ENCODE peak calls at places on chromosomes 6 and 20, in five cellular contexts. One of them, this sample, is unnamed.
A peak's percentile ranks its signal among the peaks of the same experiment; 100 is the strongest.

GRCh38 chr20:22574545-22575086 is 9.8 kb downstream of the FOXA2 start:
- DNase-seq in tibial nerve: no peak
- DNase-seq in astrocyte: no peak
- DNase-seq in endodermal cell: peak; percentile 89
- DNase-seq in suprapubic skin: no peak
- DNase-seq in this sample: no peak

GRCh38 chr20:48826064-48826463 is 1.7 kb downstream of the PREX1 start:
- DNase-seq in tibial nerve: no peak
- DNase-seq in astrocyte: no peak
- DNase-seq in endodermal cell: peak; percentile 92
- DNase-seq in suprapubic skin: no peak
- DNase-seq in this sample: no peak

GRCh38 chr6:134196568-134197301 is 121.2 kb downstream of the SGK1 start:
- DNase-seq in tibial nerve: no peak
- DNase-seq in astrocyte: peak; percentile 67
- DNase-seq in endodermal cell: no peak
- DNase-seq in suprapubic skin: no peak
- DNase-seq in this sample: no peak

GRCh38 chr20:34561661-34562060 is 3.1 kb downstream of the MAP1LC3A start:
- DNase-seq in tibial nerve: no peak
- DNase-seq in astrocyte: no peak
- DNase-seq in endodermal cell: no peak
- DNase-seq in suprapubic skin: no peak
- DNase-seq in this sample: no peak

GRCh38 chr6:50187212-50188055 is 137.7 kb upstream of the DEFB112 start:
- DNase-seq in tibial nerve: no peak
- DNase-seq in astrocyte: no peak
- DNase-seq in endodermal cell: no peak
- DNase-seq in suprapubic skin: no peak
- DNase-seq in this sample: no peak

GRCh38 chr20:44491635-44492395 is 16.1 kb downstream of the TTPAL start:
- DNase-seq in tibial nerve: peak; percentile 51
- DNase-seq in astrocyte: no peak
- DNase-seq in endodermal cell: peak; percentile 60
- DNase-seq in suprapubic skin: no peak
- DNase-seq in this sample: no peak

GRCh38 chr20:42749548-42749947 is 440.2 kb downstream of the PTPRT start:
- DNase-seq in tibial nerve: no peak
- DNase-seq in astrocyte: no peak
- DNase-seq in endodermal cell: no peak
- DNase-seq in suprapubic skin: no peak
- DNase-seq in this sample: no peak

GRCh38 chr6:53565886-53566285 is 21.0 kb upstream of the GCLC start:
- DNase-seq in tibial nerve: no peak
- DNase-seq in astrocyte: no peak
- DNase-seq in endodermal cell: no peak
- DNase-seq in suprapubic skin: no peak
- DNase-seq in this sample: no peak

GRCh38 chr6:35445691-35446090 is 6.4 kb upstream of the FANCE start:
- DNase-seq in tibial nerve: no peak
- DNase-seq in astrocyte: no peak
- DNase-seq in endodermal cell: no peak
- DNase-seq in suprapubic skin: no peak
- DNase-seq in this sample: no peak

GRCh38 chr6:18122128-18123093 is at the start of gene NHLRC1:
- DNase-seq in tibial nerve: peak; percentile 88
- DNase-seq in astrocyte: peak; percentile 75
- DNase-seq in endodermal cell: peak; percentile 94
- DNase-seq in suprapubic skin: peak; percentile 94
- DNase-seq in this sample: peak; percentile 94

GRCh38 chr6:26053929-26054658 is 33.1 kb upstream of the HFE start:
- DNase-seq in tibial nerve: no peak
- DNase-seq in astrocyte: no peak
- DNase-seq in endodermal cell: no peak
- DNase-seq in suprapubic skin: no peak
- DNase-seq in this sample: no peak

GRCh38 chr20:31836853-31837608 is 8.4 kb downstream of the FOXS1 start:
- DNase-seq in tibial nerve: no peak
- DNase-seq in astrocyte: peak; percentile 40
- DNase-seq in endodermal cell: no peak
- DNase-seq in suprapubic skin: no peak
- DNase-seq in this sample: no peak

GRCh38 chr20:58375796-58376195 is 13.2 kb upstream of the VAPB start:
- DNase-seq in tibial nerve: no peak
- DNase-seq in astrocyte: no peak
- DNase-seq in endodermal cell: no peak
- DNase-seq in suprapubic skin: no peak
- DNase-seq in this sample: no peak

GRCh38 chr6:30311101-30311500 is 15.6 kb upstream of the TRIM39 start:
- DNase-seq in tibial nerve: no peak
- DNase-seq in astrocyte: no peak
- DNase-seq in endodermal cell: no peak
- DNase-seq in suprapubic skin: no peak
- DNase-seq in this sample: no peak

GRCh38 chr6:30317913-30318589 is 8.7 kb upstream of the TRIM39 start:
- DNase-seq in tibial nerve: no peak
- DNase-seq in astrocyte: no peak
- DNase-seq in endodermal cell: no peak
- DNase-seq in suprapubic skin: no peak
- DNase-seq in this sample: no peak

GRCh38 chr6:30311669-30312068 is 15.1 kb upstream of the TRIM39 start:
- DNase-seq in tibial nerve: no peak
- DNase-seq in astrocyte: no peak
- DNase-seq in endodermal cell: no peak
- DNase-seq in suprapubic skin: no peak
- DNase-seq in this sample: no peak

GRCh38 chr6:30312266-30312665 is 14.5 kb upstream of the TRIM39 start:
- DNase-seq in tibial nerve: no peak
- DNase-seq in astrocyte: no peak
- DNase-seq in endodermal cell: no peak
- DNase-seq in suprapubic skin: no peak
- DNase-seq in this sample: no peak
- H3K36me3 ChIP-seq in tibial nerve: no peaks in the 10 kb centered on the region
- H3K36me3 ChIP-seq in astrocyte: peaks cover 22% of the 10 kb centered on the region
- H3K36me3 ChIP-seq in endodermal cell: peaks cover 86% of the 10 kb centered on the region
- H3K36me3 ChIP-seq in suprapubic skin: peaks cover 12% of the 10 kb centered on the region
- H3K36me3 ChIP-seq in this sample: no peaks in the 10 kb centered on the region

DNA sequence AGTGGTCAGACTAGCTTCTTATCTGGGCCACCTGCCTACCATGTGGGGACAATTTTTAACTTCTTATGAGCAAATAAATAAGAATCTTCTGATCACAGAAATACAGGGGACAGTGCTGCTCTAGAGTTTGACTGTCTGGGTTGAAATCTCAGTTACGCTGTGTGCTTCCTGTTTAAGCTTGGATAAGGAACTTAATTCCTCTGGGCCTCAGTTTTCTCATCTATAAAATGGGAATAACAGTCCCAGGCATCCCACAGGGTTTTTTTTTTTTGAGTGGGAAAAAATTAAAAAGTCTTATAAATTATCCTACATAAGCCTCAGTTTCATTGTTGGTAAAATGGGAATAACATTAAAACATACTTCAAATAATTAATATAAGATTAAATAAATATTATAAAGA is 340.9 kb downstream of the ESR1 start:
- DNase-seq in tibial nerve: no peak
- DNase-seq in astrocyte: no peak
- DNase-seq in endodermal cell: no peak
- DNase-seq in suprapubic skin: no peak
- DNase-seq in this sample: no peak
- H3K36me3 ChIP-seq in tibial nerve: no peaks in the 10 kb centered on the region
- H3K36me3 ChIP-seq in astrocyte: peaks cover 45% of the 10 kb centered on the region
- H3K36me3 ChIP-seq in endodermal cell: peaks cover 5% of the 10 kb centered on the region
- H3K36me3 ChIP-seq in suprapubic skin: peaks cover 43% of the 10 kb centered on the region
- H3K36me3 ChIP-seq in this sample: no peaks in the 10 kb centered on the region

GRCh38 chr20:47551240-47551639 is 49.6 kb downstream of the NCOA3 start:
- DNase-seq in tibial nerve: no peak
- DNase-seq in astrocyte: no peak
- DNase-seq in endodermal cell: no peak
- DNase-seq in suprapubic skin: no peak
- DNase-seq in this sample: no peak
- H3K36me3 ChIP-seq in tibial nerve: no peaks in the 10 kb centered on the region
- H3K36me3 ChIP-seq in astrocyte: no peaks in the 10 kb centered on the region
- H3K36me3 ChIP-seq in endodermal cell: peaks cover 5% of the 10 kb centered on the region
- H3K36me3 ChIP-seq in suprapubic skin: no peaks in the 10 kb centered on the region
- H3K36me3 ChIP-seq in this sample: no peaks in the 10 kb centered on the region

DNA sequence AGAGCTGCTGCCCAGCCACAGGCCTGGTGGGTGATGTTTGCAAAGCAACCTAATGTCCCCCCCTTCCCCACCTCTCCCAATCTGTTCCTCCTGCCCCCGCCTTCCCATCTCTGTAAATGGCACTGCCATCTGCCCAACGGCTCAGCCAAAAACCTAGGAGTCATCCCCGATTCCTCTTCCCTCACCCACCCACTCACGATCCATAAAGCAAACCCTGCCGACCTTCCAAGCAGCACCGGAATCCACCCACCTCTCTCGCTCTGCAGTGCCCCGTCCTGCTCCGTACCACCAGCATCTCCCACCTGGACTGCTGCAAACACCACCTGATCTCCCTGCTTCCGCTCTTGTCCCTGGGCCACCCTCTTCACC is 37.6 kb downstream of the SULF2 start:
- DNase-seq in tibial nerve: no peak
- DNase-seq in astrocyte: no peak
- DNase-seq in endodermal cell: no peak
- DNase-seq in suprapubic skin: no peak
- DNase-seq in this sample: no peak
- H3K36me3 ChIP-seq in tibial nerve: no peaks in the 10 kb centered on the region
- H3K36me3 ChIP-seq in astrocyte: no peaks in the 10 kb centered on the region
- H3K36me3 ChIP-seq in endodermal cell: peaks cover 57% of the 10 kb centered on the region
- H3K36me3 ChIP-seq in suprapubic skin: peaks cover 3% of the 10 kb centered on the region
- H3K36me3 ChIP-seq in this sample: no peaks in the 10 kb centered on the region

DNA sequence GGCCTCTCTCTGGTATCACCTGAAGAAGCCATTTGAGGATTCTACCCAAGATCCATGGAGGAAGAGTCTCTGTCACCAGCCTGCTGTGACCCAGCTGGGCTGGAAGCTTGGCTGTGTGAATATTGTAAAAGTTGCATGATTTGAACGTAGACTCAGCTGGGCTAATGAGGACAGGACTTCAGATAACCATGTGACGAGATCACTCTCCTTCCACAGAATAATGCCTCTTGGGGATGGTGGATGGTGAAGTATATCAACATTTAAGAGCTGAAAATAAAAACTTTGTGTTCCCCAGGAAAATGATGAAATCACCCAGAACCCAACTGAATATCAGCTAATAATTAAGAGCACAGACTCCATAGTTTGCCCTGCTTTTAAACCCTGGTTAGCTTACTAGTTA is 427.9 kb downstream of the CD83 start:
- DNase-seq in tibial nerve: peak; percentile 7
- DNase-seq in astrocyte: no peak
- DNase-seq in endodermal cell: no peak
- DNase-seq in suprapubic skin: no peak
- DNase-seq in this sample: no peak
- H3K36me3 ChIP-seq in tibial nerve: no peaks in the 10 kb centered on the region
- H3K36me3 ChIP-seq in astrocyte: no peaks in the 10 kb centered on the region
- H3K36me3 ChIP-seq in endodermal cell: no peaks in the 10 kb centered on the region
- H3K36me3 ChIP-seq in suprapubic skin: no peaks in the 10 kb centered on the region
- H3K36me3 ChIP-seq in this sample: no peaks in the 10 kb centered on the region

GRCh38 chr6:31968791-31969711 is 2.9 kb downstream of the DXO start:
- DNase-seq in tibial nerve: no peak
- DNase-seq in astrocyte: no peak
- DNase-seq in endodermal cell: no peak
- DNase-seq in suprapubic skin: no peak
- DNase-seq in this sample: no peak

GRCh38 chr6:31970604-31971271 is 1.2 kb downstream of the DXO start:
- DNase-seq in tibial nerve: no peak
- DNase-seq in astrocyte: no peak
- DNase-seq in endodermal cell: no peak
- DNase-seq in suprapubic skin: no peak
- DNase-seq in this sample: no peak

GRCh38 chr6:31968326-31968725 is 3.6 kb downstream of the DXO start:
- DNase-seq in tibial nerve: no peak
- DNase-seq in astrocyte: no peak
- DNase-seq in endodermal cell: no peak
- DNase-seq in suprapubic skin: no peak
- DNase-seq in this sample: no peak

GRCh38 chr6:31971279-31971992 is 502 bp downstream of the DXO start:
- DNase-seq in tibial nerve: no peak
- DNase-seq in astrocyte: no peak
- DNase-seq in endodermal cell: no peak
- DNase-seq in suprapubic skin: no peak
- DNase-seq in this sample: peak; percentile 43

DNA sequence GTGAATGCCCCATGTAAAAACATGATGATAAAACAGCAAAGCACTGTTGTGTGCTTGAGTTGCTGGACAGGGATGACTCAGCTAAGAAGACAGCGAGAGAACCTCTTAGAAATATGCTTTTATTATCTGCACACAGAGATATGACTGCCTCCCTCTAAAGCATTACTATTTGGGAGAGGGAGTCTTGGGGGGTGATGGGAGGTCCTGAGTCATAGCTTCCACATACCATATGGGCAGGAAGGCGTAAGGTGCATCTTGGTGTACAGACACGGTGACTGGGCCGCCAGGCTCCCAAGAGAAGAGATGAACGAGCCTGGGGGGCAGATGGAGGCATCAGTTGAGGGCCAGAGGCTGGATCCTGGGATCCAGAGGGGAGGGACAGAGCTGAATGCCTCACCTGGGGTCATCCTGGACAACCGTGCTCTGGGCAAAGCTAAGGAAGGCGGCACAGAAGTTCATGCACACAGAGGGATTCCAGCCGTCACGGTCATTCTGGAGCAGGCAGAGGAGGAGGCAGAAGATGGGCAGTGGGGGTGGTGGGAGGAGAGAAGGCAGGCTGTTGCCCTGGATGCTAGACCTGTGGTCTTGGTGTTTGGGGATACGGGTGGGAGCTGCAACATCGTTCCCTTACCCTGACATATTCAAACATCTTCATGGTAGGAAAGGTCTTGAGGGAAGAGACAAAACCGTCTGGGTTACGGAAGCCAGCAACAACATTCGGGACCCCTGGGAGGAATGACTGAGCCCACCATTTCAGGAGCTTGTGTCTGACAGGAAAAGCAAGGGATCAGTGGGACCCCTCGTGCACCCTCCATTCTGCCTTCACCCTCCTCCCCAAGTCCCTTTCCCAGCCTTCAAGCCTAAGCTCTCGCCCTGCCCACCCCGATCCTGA is 2.0 kb downstream of the DXO start:
- DNase-seq in tibial nerve: no peak
- DNase-seq in astrocyte: peak; percentile 66
- DNase-seq in endodermal cell: no peak
- DNase-seq in suprapubic skin: no peak
- DNase-seq in this sample: no peak
- H3K36me3 ChIP-seq in tibial nerve: peaks cover 25% of the 10 kb centered on the region
- H3K36me3 ChIP-seq in astrocyte: peaks cover 15% of the 10 kb centered on the region
- H3K36me3 ChIP-seq in endodermal cell: peaks cover 31% of the 10 kb centered on the region
- H3K36me3 ChIP-seq in suprapubic skin: peaks cover 59% of the 10 kb centered on the region
- H3K36me3 ChIP-seq in this sample: peaks cover 2% of the 10 kb centered on the region

GRCh38 chr6:33407132-33407718 is 3.6 kb upstream of the PHF1 start:
- DNase-seq in tibial nerve: no peak
- DNase-seq in astrocyte: peak; percentile 26
- DNase-seq in endodermal cell: no peak
- DNase-seq in suprapubic skin: no peak
- DNase-seq in this sample: no peak
- H3K36me3 ChIP-seq in tibial nerve: no peaks in the 10 kb centered on the region
- H3K36me3 ChIP-seq in astrocyte: peaks cover 17% of the 10 kb centered on the region
- H3K36me3 ChIP-seq in endodermal cell: peaks cover 61% of the 10 kb centered on the region
- H3K36me3 ChIP-seq in suprapubic skin: peaks cover 1% of the 10 kb centered on the region
- H3K36me3 ChIP-seq in this sample: no peaks in the 10 kb centered on the region